ENCODE peak calls at places on chromosomes 11 and 22, in four cellular contexts. One of them, this sample, is unnamed. For H3K4me1, the result is how much of the 10 kb centered on the place peaks cover.

GRCh38 chr22:43582394-43582793 is 170.6 kb downstream of the MPPED1 start:
- DNase-seq in ovary: no peak
- DNase-seq in spleen: no peak
- DNase-seq in CD4-positive, CD25-positive, alpha-beta regulatory T cell: no peak
- DNase-seq in this sample: no peak

GRCh38 chr11:77259681-77260080 is 41.8 kb downstream of the GDPD4 start:
- DNase-seq in ovary: no peak
- DNase-seq in spleen: no peak
- DNase-seq in CD4-positive, CD25-positive, alpha-beta regulatory T cell: no peak
- DNase-seq in this sample: no peak

GRCh38 chr11:83564845-83565244 is 278.7 kb upstream of the CCDC90B start:
- DNase-seq in ovary: no peak
- DNase-seq in spleen: no peak
- DNase-seq in CD4-positive, CD25-positive, alpha-beta regulatory T cell: no peak
- DNase-seq in this sample: no peak

GRCh38 chr11:65868076-65868667 is 4.4 kb downstream of the EFEMP2 start:
- DNase-seq in ovary: peak
- DNase-seq in spleen: peak
- DNase-seq in CD4-positive, CD25-positive, alpha-beta regulatory T cell: no peak
- DNase-seq in this sample: peak

GRCh38 chr11:91978747-91979146 is 245.9 kb upstream of the FAT3 start:
- DNase-seq in ovary: no peak
- DNase-seq in spleen: no peak
- DNase-seq in CD4-positive, CD25-positive, alpha-beta regulatory T cell: no peak
- DNase-seq in this sample: no peak

GRCh38 chr22:21070690-21071615 is 25.2 kb downstream of the LRRC74B start:
- DNase-seq in ovary: no peak
- DNase-seq in spleen: no peak
- DNase-seq in CD4-positive, CD25-positive, alpha-beta regulatory T cell: no peak
- DNase-seq in this sample: no peak

GRCh38 chr22:50536231-50536630 is 6.4 kb upstream of the TYMP start:
- DNase-seq in ovary: no peak
- DNase-seq in spleen: no peak
- DNase-seq in CD4-positive, CD25-positive, alpha-beta regulatory T cell: no peak
- DNase-seq in this sample: no peak

GRCh38 chr22:24845036-24845918 is 39.3 kb downstream of the SGSM1 start:
- DNase-seq in ovary: no peak
- DNase-seq in spleen: peak
- DNase-seq in CD4-positive, CD25-positive, alpha-beta regulatory T cell: no peak
- DNase-seq in this sample: no peak

GRCh38 chr11:690738-691633 is 4.0 kb downstream of the DEAF1 start:
- DNase-seq in ovary: no peak
- DNase-seq in spleen: no peak
- DNase-seq in CD4-positive, CD25-positive, alpha-beta regulatory T cell: no peak
- DNase-seq in this sample: peak

GRCh38 chr22:41595703-41596102 is 6.1 kb upstream of the PMM1 start:
- DNase-seq in ovary: no peak
- DNase-seq in spleen: peak
- DNase-seq in CD4-positive, CD25-positive, alpha-beta regulatory T cell: no peak
- DNase-seq in this sample: no peak

GRCh38 chr22:49112661-49113626 is 714.7 kb downstream of the BRD1 start:
- DNase-seq in ovary: no peak
- DNase-seq in spleen: no peak
- DNase-seq in CD4-positive, CD25-positive, alpha-beta regulatory T cell: no peak
- DNase-seq in this sample: no peak

GRCh38 chr11:29019960-29020683 is 911.9 kb downstream of the METTL15 start:
- DNase-seq in ovary: no peak
- DNase-seq in spleen: no peak
- DNase-seq in CD4-positive, CD25-positive, alpha-beta regulatory T cell: no peak
- DNase-seq in this sample: no peak

GRCh38 chr22:46122511-46122971 is 27.8 kb upstream of the PPARA start:
- DNase-seq in ovary: peak
- DNase-seq in spleen: peak
- DNase-seq in CD4-positive, CD25-positive, alpha-beta regulatory T cell: peak
- DNase-seq in this sample: peak

GRCh38 chr11:75815345-75815983 is 454 bp downstream of the UVRAG start:
- DNase-seq in ovary: no peak
- DNase-seq in spleen: peak
- DNase-seq in CD4-positive, CD25-positive, alpha-beta regulatory T cell: peak
- DNase-seq in this sample: peak

GRCh38 chr11:35619030-35619753 is 932 bp downstream of the FJX1 start:
- DNase-seq in ovary: peak
- DNase-seq in spleen: peak
- DNase-seq in CD4-positive, CD25-positive, alpha-beta regulatory T cell: no peak
- DNase-seq in this sample: no peak

GRCh38 chr11:109957601-109958000 is 135.6 kb upstream of the ZC3H12C start:
- DNase-seq in ovary: no peak
- DNase-seq in spleen: no peak
- DNase-seq in CD4-positive, CD25-positive, alpha-beta regulatory T cell: no peak
- DNase-seq in this sample: no peak

GRCh38 chr11:92632510-92632909 is 336.9 kb upstream of the MTNR1B start:
- DNase-seq in ovary: no peak
- DNase-seq in spleen: no peak
- DNase-seq in CD4-positive, CD25-positive, alpha-beta regulatory T cell: no peak
- DNase-seq in this sample: no peak

GRCh38 chr22:19876941-19877625 is 22.4 kb upstream of the GNB1L start:
- DNase-seq in ovary: peak
- DNase-seq in spleen: peak
- DNase-seq in CD4-positive, CD25-positive, alpha-beta regulatory T cell: no peak
- DNase-seq in this sample: no peak

GRCh38 chr11:32090774-32091370 is at the start of gene RCN1:
- DNase-seq in ovary: peak
- DNase-seq in spleen: peak
- DNase-seq in CD4-positive, CD25-positive, alpha-beta regulatory T cell: no peak
- DNase-seq in this sample: no peak

GRCh38 chr11:121467965-121468364 is 15.2 kb upstream of the SORL1-AS1 start:
- DNase-seq in ovary: no peak
- DNase-seq in spleen: no peak
- DNase-seq in CD4-positive, CD25-positive, alpha-beta regulatory T cell: peak
- DNase-seq in this sample: peak

GRCh38 chr22:30785527-30785926 is 90.9 kb downstream of the OSBP2 start:
- DNase-seq in ovary: no peak
- DNase-seq in spleen: no peak
- DNase-seq in CD4-positive, CD25-positive, alpha-beta regulatory T cell: no peak
- DNase-seq in this sample: no peak

GRCh38 chr11:2293396-2294339 is 8.1 kb downstream of the C11orf21 start:
- DNase-seq in ovary: no peak
- DNase-seq in spleen: no peak
- DNase-seq in CD4-positive, CD25-positive, alpha-beta regulatory T cell: no peak
- DNase-seq in this sample: no peak

GRCh38 chr11:66225054-66225453 is 43.4 kb upstream of the RAB1B start:
- DNase-seq in ovary: no peak
- DNase-seq in spleen: peak
- DNase-seq in CD4-positive, CD25-positive, alpha-beta regulatory T cell: no peak
- DNase-seq in this sample: no peak

GRCh38 chr11:77734890-77735289 is 85.6 kb downstream of the RSF1 start:
- DNase-seq in ovary: no peak
- DNase-seq in spleen: no peak
- DNase-seq in CD4-positive, CD25-positive, alpha-beta regulatory T cell: no peak
- DNase-seq in this sample: no peak

GRCh38 chr11:86804871-86805415 is 4.6 kb downstream of the PRSS23 start:
- DNase-seq in ovary: no peak
- DNase-seq in spleen: no peak
- DNase-seq in CD4-positive, CD25-positive, alpha-beta regulatory T cell: no peak
- DNase-seq in this sample: no peak

GRCh38 chr11:86805873-86806310 is 5.5 kb downstream of the PRSS23 start:
- DNase-seq in ovary: no peak
- DNase-seq in spleen: no peak
- DNase-seq in CD4-positive, CD25-positive, alpha-beta regulatory T cell: no peak
- DNase-seq in this sample: no peak

GRCh38 chr11:86807356-86807755 is 7.0 kb downstream of the PRSS23 start:
- DNase-seq in ovary: no peak
- DNase-seq in spleen: no peak
- DNase-seq in CD4-positive, CD25-positive, alpha-beta regulatory T cell: no peak
- DNase-seq in this sample: no peak

GRCh38 chr11:86809561-86809960 is 9.2 kb downstream of the PRSS23 start:
- DNase-seq in ovary: no peak
- DNase-seq in spleen: no peak
- DNase-seq in CD4-positive, CD25-positive, alpha-beta regulatory T cell: no peak
- DNase-seq in this sample: no peak

DNA sequence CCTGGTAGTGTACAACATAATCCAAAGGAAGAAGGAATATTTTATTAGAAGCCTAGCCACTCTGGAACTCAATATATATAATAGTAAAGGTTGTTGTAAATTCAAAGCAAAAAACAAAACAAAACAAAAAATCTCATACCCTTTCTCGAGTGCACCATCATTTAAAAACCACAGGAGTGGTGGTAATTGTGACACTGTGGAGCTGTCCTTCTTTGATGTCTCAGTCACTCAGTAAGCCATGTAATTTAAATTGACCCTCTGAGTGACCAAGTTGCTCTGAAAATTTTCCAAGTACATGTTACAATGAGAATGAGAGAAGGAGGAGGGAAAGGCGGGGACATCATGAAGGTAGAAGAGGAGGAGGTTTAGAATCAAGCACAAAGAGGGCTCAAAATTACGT is 6.6 kb downstream of the PRSS23 start:
- DNase-seq in ovary: no peak
- DNase-seq in spleen: no peak
- DNase-seq in CD4-positive, CD25-positive, alpha-beta regulatory T cell: no peak
- DNase-seq in this sample: no peak
- H3K4me3 ChIP-seq in ovary: no peak
- H3K4me3 ChIP-seq in spleen: no peak
- H3K4me3 ChIP-seq in CD4-positive, CD25-positive, alpha-beta regulatory T cell: no peak
- H3K4me3 ChIP-seq in this sample: no peak

GRCh38 chr11:130178992-130179391 is 19.4 kb downstream of the ST14 start:
- DNase-seq in ovary: no peak
- DNase-seq in spleen: no peak
- DNase-seq in CD4-positive, CD25-positive, alpha-beta regulatory T cell: no peak
- DNase-seq in this sample: no peak
- H3K27ac ChIP-seq in ovary: no peak
- H3K27ac ChIP-seq in spleen: no peak
- H3K27ac ChIP-seq in CD4-positive, CD25-positive, alpha-beta regulatory T cell: no peak
- H3K27ac ChIP-seq in this sample: no peak

GRCh38 chr22:38751066-38751421 is 4.8 kb downstream of the SUN2 start:
- DNase-seq in ovary: no peak
- DNase-seq in spleen: peak
- DNase-seq in CD4-positive, CD25-positive, alpha-beta regulatory T cell: no peak
- DNase-seq in this sample: no peak

GRCh38 chr22:38748487-38749136 is 7.2 kb downstream of the SUN2 start:
- DNase-seq in ovary: no peak
- DNase-seq in spleen: no peak
- DNase-seq in CD4-positive, CD25-positive, alpha-beta regulatory T cell: no peak
- DNase-seq in this sample: no peak

GRCh38 chr22:38751422-38752346 is 4.1 kb downstream of the SUN2 start:
- DNase-seq in ovary: no peak
- DNase-seq in spleen: peak
- DNase-seq in CD4-positive, CD25-positive, alpha-beta regulatory T cell: peak
- DNase-seq in this sample: peak

GRCh38 chr22:38750638-38751037 is 5.2 kb downstream of the SUN2 start:
- DNase-seq in ovary: no peak
- DNase-seq in spleen: no peak
- DNase-seq in CD4-positive, CD25-positive, alpha-beta regulatory T cell: no peak
- DNase-seq in this sample: no peak

GRCh38 chr22:38750104-38750503 is 5.7 kb downstream of the SUN2 start:
- DNase-seq in ovary: no peak
- DNase-seq in spleen: no peak
- DNase-seq in CD4-positive, CD25-positive, alpha-beta regulatory T cell: no peak
- DNase-seq in this sample: no peak
- H3K4me1 ChIP-seq in ovary: under half
- H3K4me1 ChIP-seq in spleen: under half
- H3K4me1 ChIP-seq in CD4-positive, CD25-positive, alpha-beta regulatory T cell: half or more
- H3K4me1 ChIP-seq in this sample: half or more

GRCh38 chr11:14892036-14892556 is at the start of gene CYP2R1:
- DNase-seq in ovary: peak
- DNase-seq in spleen: peak
- DNase-seq in CD4-positive, CD25-positive, alpha-beta regulatory T cell: peak
- DNase-seq in this sample: peak
- H3K4me3 ChIP-seq in ovary: peak
- H3K4me3 ChIP-seq in spleen: peak
- H3K4me3 ChIP-seq in CD4-positive, CD25-positive, alpha-beta regulatory T cell: peak
- H3K4me3 ChIP-seq in this sample: peak

GRCh38 chr22:23411739-23412138 is 168.4 kb downstream of the IGLL1 start:
- DNase-seq in ovary: no peak
- DNase-seq in spleen: no peak
- DNase-seq in CD4-positive, CD25-positive, alpha-beta regulatory T cell: no peak
- DNase-seq in this sample: no peak
- H3K27ac ChIP-seq in ovary: no peak
- H3K27ac ChIP-seq in spleen: no peak
- H3K27ac ChIP-seq in CD4-positive, CD25-positive, alpha-beta regulatory T cell: no peak
- H3K27ac ChIP-seq in this sample: no peak

GRCh38 chr22:33674357-33674756 is 245.9 kb downstream of the LARGE1 start:
- DNase-seq in ovary: no peak
- DNase-seq in spleen: no peak
- DNase-seq in CD4-positive, CD25-positive, alpha-beta regulatory T cell: no peak
- DNase-seq in this sample: no peak
- H3K4me1 ChIP-seq in ovary: under half
- H3K4me1 ChIP-seq in spleen: under half
- H3K4me1 ChIP-seq in CD4-positive, CD25-positive, alpha-beta regulatory T cell: under half
- H3K4me1 ChIP-seq in this sample: under half

DNA sequence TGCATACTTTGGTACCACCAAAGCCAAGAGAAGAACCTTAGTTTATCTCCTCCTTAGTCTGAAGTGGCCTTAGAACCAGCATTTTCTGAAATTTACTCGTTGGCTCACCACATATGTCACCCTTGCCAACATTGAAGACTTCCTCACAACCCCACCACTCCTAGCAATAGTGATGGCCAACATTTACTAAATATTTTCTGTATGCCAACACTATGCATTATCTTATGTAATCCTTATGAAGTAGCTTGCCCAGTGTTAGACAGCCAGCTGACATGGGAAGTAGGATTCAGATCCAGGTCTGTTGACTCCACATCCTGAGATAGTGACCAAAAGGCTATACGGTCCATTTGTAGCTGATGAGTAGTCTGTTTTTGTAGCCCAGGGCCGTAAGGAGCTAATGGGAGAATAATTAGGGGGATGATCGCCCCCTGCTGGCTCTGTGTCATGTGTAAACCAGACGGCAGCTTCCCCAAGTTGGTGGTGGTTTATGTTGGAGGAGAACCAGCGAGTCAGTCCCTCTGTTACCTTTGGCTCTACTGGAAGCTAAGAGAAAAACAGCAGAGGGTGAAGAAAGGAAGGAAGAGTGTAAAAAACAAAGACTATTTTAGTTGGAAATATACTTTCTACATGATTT is 120.5 kb upstream of the RASSF10 start:
- DNase-seq in ovary: peak
- DNase-seq in spleen: peak
- DNase-seq in CD4-positive, CD25-positive, alpha-beta regulatory T cell: peak
- DNase-seq in this sample: peak
- H3K4me3 ChIP-seq in ovary: no peak
- H3K4me3 ChIP-seq in spleen: no peak
- H3K4me3 ChIP-seq in CD4-positive, CD25-positive, alpha-beta regulatory T cell: no peak
- H3K4me3 ChIP-seq in this sample: no peak

DNA sequence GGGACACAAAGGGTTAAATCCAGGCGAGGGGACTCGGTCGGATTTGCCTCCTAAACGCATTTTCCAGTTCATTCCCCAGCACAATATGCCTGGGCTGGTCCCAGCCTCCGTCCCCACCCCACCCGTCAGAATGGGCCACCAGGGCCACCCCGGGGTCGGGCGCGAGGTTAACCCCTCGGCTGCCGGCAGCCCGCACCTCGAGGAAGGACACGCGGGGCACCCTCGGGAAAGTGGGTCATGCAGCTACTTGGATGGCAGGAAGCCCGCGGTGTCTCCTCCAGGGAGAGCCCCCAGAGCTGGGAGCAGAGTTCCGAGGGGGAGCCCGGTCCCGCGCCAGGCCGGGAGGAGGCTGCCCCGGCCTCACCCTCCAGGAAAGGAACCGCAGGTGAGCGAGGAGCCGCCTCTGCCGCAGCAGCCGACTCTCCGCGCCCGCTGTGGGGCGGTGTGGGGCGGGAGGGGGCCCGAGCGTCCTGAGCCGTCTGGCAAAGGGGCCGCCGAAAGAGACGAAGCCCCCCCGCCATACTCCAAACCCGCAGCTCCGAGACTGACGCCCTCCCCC is 1.4 kb downstream of the NECTIN1 start:
- DNase-seq in ovary: peak
- DNase-seq in spleen: peak
- DNase-seq in CD4-positive, CD25-positive, alpha-beta regulatory T cell: no peak
- DNase-seq in this sample: peak
- H3K27ac ChIP-seq in ovary: no peak
- H3K27ac ChIP-seq in spleen: no peak
- H3K27ac ChIP-seq in CD4-positive, CD25-positive, alpha-beta regulatory T cell: no peak
- H3K27ac ChIP-seq in this sample: no peak